ENCODE peak calls at places on chromosome 11, in seven cellular contexts. F is type B pancreatic cell, I is T-helper 9 cell, K is GM19239, Z is neural progenitor cell, T is AG04449, Q is lower lobe of right lung. V is an unnamed sample.
A peak's percentile ranks its signal among the peaks of the same experiment; 100 is the strongest.

GRCh38 chr11:73838443-73839122 is 38.1 kb downstream of the COA4 start:
- DNase-seq in F (no peak), I (no peak), K (no peak), Z (peak; percentile 38), T (no peak), Q (no peak), V (no peak)

GRCh38 chr11:111403021-111403725 is 24.1 kb upstream of the POU2AF1 start:
- DNase-seq in F (no peak), I (no peak), K (no peak), Z (no peak), T (no peak), Q (no peak), V (no peak)

GRCh38 chr11:115720537-115721308 is 216.5 kb upstream of the CADM1 start:
- DNase-seq in F (no peak), I (no peak), K (no peak), Z (no peak), T (no peak), Q (no peak), V (no peak)

GRCh38 chr11:134739136-134739535 is 327.1 kb upstream of the B3GAT1 start:
- DNase-seq in F (no peak), I (no peak), K (no peak), Z (no peak), T (no peak), Q (no peak), V (no peak)

GRCh38 chr11:63015521-63016215 is at the start of gene SLC22A8:
- DNase-seq in F (no peak), I (no peak), K (no peak), Z (peak; percentile 68), T (no peak), Q (no peak), V (no peak)

GRCh38 chr11:20080032-20080685 is 80.1 kb downstream of the DBX1 start:
- DNase-seq in F (no peak), I (no peak), K (no peak), Z (no peak), T (no peak), Q (no peak), V (no peak)

GRCh38 chr11:100866453-100866852 is 179.4 kb downstream of the ARHGAP42 start:
- DNase-seq in F (no peak), I (no peak), K (no peak), Z (no peak), T (no peak), Q (no peak), V (no peak)

GRCh38 chr11:105004021-105004420 is 18.9 kb downstream of the CASP5 start:
- DNase-seq in F (no peak), I (no peak), K (no peak), Z (no peak), T (no peak), Q (no peak), V (no peak)

GRCh38 chr11:116465056-116465455 is 307.7 kb downstream of the BUD13 start:
- DNase-seq in F (no peak), I (no peak), K (no peak), Z (no peak), T (no peak), Q (no peak), V (no peak)

GRCh38 chr11:115159122-115159665 is 345.0 kb downstream of the CADM1 start:
- DNase-seq in F (no peak), I (no peak), K (no peak), Z (no peak), T (no peak), Q (no peak), V (no peak)